ENCODE peak calls at places on chromosomes 13 and 19, in four cellular contexts. C, A, D and K are unnamed samples.

GRCh38 chr19:21891086-21891485 is 55.1 kb upstream of the ZNF43 start:
- DNase-seq in C (no peak), A (no peak), D (no peak), K (no peak)

GRCh38 chr19:13033819-13034611 is 38.7 kb downstream of the NFIX start:
- DNase-seq in C (peak; percentile 71), A (peak; percentile 69), D (no peak), K (peak; percentile 77)

GRCh38 chr13:23570931-23571330 is 719 bp downstream of the TNFRSF19 start:
- DNase-seq in C (peak; percentile 39), A (no peak), D (no peak), K (peak; percentile 54)

GRCh38 chr19:29952127-29952526 is 10.1 kb downstream of the URI1 start:
- DNase-seq in C (peak; percentile 61), A (no peak), D (no peak), K (no peak)

GRCh38 chr13:29081036-29081435 is 260.9 kb downstream of the MTUS2 start:
- DNase-seq in C (no peak), A (no peak), D (no peak), K (peak; percentile 1)

GRCh38 chr13:66117573-66117972 is 1112.6 kb downstream of the PCDH9 start:
- DNase-seq in C (no peak), A (no peak), D (no peak), K (no peak)

GRCh38 chr13:48680756-48681392 is 27.1 kb downstream of the CYSLTR2 start:
- DNase-seq in C (no peak), A (no peak), D (no peak), K (no peak)

GRCh38 chr13:111242585-111242984 is 77.9 kb upstream of the TEX29 start:
- DNase-seq in C (no peak), A (no peak), D (no peak), K (no peak)

GRCh38 chr13:33355470-33355869 is 69.9 kb upstream of the STARD13 start:
- DNase-seq in C (peak; percentile 87), A (no peak), D (no peak), K (peak; percentile 84)

GRCh38 chr19:12617646-12618045 is 6.9 kb downstream of the ZNF791 start:
- DNase-seq in C (no peak), A (no peak), D (no peak), K (no peak)

GRCh38 chr13:98279473-98280175 is 102.6 kb upstream of the RNF113B start:
- DNase-seq in C (no peak), A (no peak), D (no peak), K (no peak)

GRCh38 chr19:33064117-33064777 is 441 bp downstream of the RHPN2 start:
- DNase-seq in C (no peak), A (no peak), D (no peak), K (no peak)

GRCh38 chr13:84192125-84192524 is 309.9 kb upstream of the SLITRK1 start:
- DNase-seq in C (peak; percentile 88), A (no peak), D (peak; percentile 79), K (peak; percentile 87)

GRCh38 chr19:55383279-55383788 is 758 bp downstream of the TMEM238 start:
- DNase-seq in C (no peak), A (no peak), D (no peak), K (no peak)

GRCh38 chr19:55600336-55601028 is 394 bp downstream of the ZNF524 start:
- DNase-seq in C (no peak), A (peak; percentile 96), D (no peak), K (no peak)

GRCh38 chr13:99374994-99375805 is 68.0 kb upstream of the GPR183 start:
- DNase-seq in C (no peak), A (no peak), D (no peak), K (no peak)

GRCh38 chr13:56528040-56528760 is 612.5 kb upstream of the PRR20A start:
- DNase-seq in C (no peak), A (no peak), D (no peak), K (no peak)

GRCh38 chr13:91216928-91217700 is 130.4 kb upstream of the MIR17HG start:
- DNase-seq in C (no peak), A (peak; percentile 97), D (no peak), K (no peak)

GRCh38 chr19:15087182-15087581 is 5.2 kb downstream of the OR1I1 start:
- DNase-seq in C (no peak), A (no peak), D (no peak), K (no peak)
- H3K4me3 ChIP-seq in C (no peak overlapping the region), A (no peak overlapping the region), D (no peak overlapping the region), K (no peak overlapping the region)

GRCh38 chr19:16094360-16095070 is 17.2 kb upstream of the RAB8A start:
- DNase-seq in C (no peak), A (no peak), D (no peak), K (peak; percentile 64)
- TF ChIP-seq CTCF in C (no peak), A (no peak), D (no peak), K (no peak)

DNA sequence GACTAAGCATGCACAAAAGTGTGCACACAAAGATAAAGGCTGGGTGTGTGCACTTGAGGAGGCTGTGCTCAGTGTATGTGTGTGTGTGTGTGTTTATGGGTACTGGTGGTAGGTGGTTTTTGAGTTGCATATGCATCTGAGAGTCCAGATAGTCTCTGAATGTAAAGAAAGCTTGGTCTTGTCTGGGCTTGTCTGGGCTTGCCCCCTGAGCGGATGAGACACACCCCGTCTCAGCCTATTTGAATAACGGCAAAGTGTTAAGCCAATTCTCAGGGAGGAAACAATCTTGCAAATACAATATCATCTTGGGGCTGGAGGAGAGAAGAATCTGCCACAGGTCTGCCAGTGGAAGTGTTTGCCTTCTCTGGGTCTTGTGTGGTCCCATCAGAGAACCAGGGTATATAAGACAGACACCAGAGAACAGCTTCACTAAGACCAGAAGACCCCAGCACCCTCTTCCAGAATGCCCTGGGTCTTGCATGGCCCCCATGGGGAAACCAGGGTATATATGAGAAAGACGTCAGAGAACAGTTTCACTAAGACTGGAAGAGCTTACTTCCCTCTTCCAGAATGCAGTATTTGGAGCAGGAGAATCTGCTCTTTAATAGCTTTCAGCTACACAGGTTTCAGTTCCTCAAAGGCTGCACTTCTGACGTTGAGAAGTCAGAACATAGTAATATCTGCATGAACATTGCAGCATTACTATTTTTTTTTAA is 13.4 kb downstream of the CD70 start:
- DNase-seq in C (no peak), A (no peak), D (no peak), K (peak; percentile 7)
- H3K4me3 ChIP-seq in C (no peak overlapping the region), A (no peak overlapping the region), D (no peak overlapping the region), K (no peak overlapping the region)

GRCh38 chr13:20686863-20687579 is 16.5 kb upstream of the IL17D start:
- DNase-seq in C (peak; percentile 14), A (no peak), D (peak; percentile 12), K (no peak)

GRCh38 chr13:20685042-20685441 is 18.5 kb upstream of the IL17D start:
- DNase-seq in C (no peak), A (no peak), D (no peak), K (no peak)

GRCh38 chr13:20684041-20684440 is 19.5 kb upstream of the IL17D start:
- DNase-seq in C (no peak), A (no peak), D (no peak), K (no peak)

GRCh38 chr13:20686167-20686566 is 17.3 kb upstream of the IL17D start:
- DNase-seq in C (no peak), A (no peak), D (no peak), K (no peak)

GRCh38 chr13:20684535-20684934 is 19.0 kb upstream of the IL17D start:
- DNase-seq in C (peak; percentile 61), A (no peak), D (no peak), K (no peak)
- TF ChIP-seq CTCF in C (no peak), A (no peak), D (peak; percentile 3), K (no peak)

DNA sequence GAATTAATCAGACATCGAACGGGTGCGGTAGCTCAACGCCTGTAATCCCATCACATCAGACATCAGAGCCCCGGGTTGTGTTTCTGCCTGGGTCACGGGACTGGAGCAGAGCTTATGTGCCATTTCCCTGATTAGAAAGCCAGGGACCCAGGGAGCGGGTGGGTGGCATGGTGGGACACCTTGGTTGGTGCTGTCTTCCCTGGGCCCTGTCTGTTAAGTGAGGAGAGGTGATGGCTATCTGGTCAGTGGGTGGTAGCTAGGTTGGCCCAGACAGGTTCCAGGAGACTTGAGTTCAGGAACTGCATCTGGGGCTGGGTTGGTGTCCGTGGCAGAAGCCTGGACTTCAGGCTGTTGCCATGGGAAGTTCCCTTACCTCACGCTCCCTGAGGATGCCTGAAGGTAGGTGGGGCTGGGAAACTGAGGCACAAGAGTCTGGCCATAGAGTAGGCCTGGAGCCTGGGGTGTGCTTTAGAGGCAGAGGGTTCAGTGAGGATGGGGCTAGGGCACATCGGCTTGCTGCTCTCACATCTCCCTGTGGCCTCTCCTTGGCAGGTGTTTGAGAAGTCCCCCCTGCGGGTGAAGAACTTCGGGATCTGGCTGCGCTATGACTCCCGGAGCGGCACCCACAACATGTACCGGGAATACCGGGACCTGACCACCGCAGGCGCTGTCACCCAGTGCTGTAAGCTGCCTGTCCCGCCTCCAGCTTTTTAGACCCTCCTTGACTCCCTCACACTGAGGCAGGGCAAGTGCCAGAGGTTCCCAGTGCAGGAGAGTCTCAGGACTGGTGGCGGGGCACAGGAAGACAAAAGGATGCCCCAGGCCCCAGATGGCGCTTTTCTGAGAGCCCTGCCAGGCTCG is 2.1 kb downstream of the RPL18A start:
- DNase-seq in C (no peak), A (no peak), D (no peak), K (no peak)
- H3K4me3 ChIP-seq in C (peak overlapping the region; percentile 87), A (peak overlapping the region; percentile 94), D (peak overlapping the region; percentile 99), K (peak overlapping the region; percentile 100)

GRCh38 chr13:31050486-31051400 is 111.0 kb downstream of the HSPH1 start:
- DNase-seq in C (no peak), A (peak; percentile 20), D (no peak), K (peak; percentile 8)
- TF ChIP-seq CTCF in C (peak; percentile 35), A (peak; percentile 38), D (peak; percentile 59), K (peak; percentile 44)

GRCh38 chr19:19662866-19663291 is 597 bp downstream of the ATP13A1 start:
- DNase-seq in C (no peak), A (no peak), D (no peak), K (no peak)
- H3K4me3 ChIP-seq in C (peak overlapping the region; percentile 84), A (peak overlapping the region; percentile 86), D (peak overlapping the region; percentile 97), K (peak overlapping the region; percentile 99)

DNA sequence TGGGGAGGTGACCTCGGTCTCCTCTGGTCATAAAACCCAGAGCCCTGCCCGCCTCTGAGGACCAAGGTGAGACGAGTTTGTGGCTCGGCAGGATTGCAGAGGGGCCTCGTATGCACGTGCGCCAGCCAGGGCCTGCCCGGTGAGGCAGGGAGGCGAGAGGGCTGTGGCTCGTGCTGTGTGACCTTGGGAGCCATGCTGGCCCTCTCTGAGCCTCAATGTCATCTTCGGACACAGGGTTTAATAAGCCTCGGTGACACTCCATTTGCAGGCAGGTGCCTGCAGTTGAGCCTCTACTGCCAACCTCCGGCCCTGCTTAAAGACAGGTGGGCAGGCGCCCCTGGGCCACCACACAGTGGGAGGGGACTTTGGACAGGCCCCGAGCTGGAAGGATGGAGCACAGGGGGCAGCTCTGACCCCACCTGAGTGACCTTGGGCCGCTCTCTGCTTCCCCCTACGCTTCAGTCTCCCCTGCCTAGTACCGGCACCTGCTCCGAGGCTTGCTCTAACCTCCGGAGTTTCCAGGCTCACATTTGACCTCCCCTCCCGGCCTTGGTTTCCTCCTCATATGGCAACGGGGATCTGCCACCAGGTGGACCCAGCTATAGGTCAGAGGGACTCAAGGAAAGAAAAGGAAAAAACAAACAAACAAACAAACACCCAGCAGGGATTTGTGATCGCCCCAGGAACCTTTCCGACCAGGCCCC is 3.2 kb downstream of the ZBTB7A start:
- DNase-seq in C (no peak), A (peak; percentile 55), D (no peak), K (no peak)
- TF ChIP-seq CTCF in C (peak; percentile 4), A (peak; percentile 11), D (peak; percentile 28), K (peak; percentile 20)

GRCh38 chr13:75468602-75469001 is 13.4 kb downstream of the TBC1D4 start:
- DNase-seq in C (no peak), A (no peak), D (no peak), K (peak; percentile 33)
- H3K4me3 ChIP-seq in C (no peak overlapping the region), A (no peak overlapping the region), D (no peak overlapping the region), K (no peak overlapping the region)